ENCODE peak calls at places on chromosomes 3 and 15, in eight cellular contexts. F is mammary epithelial cell, Q is endothelial cell of umbilical vein, I is neural progenitor cell, E is colonic mucosa, W is astrocyte, Y is NT2/D1, V is adipocyte. K is an unnamed sample.

GRCh38 chr3:157073810-157074209 is 86.1 kb downstream of the CCNL1 start:
- DNase-seq in F (peak; percentile 56), Q (peak; percentile 20), I (no peak), E (no peak), W (peak; percentile 72), Y (no peak), V (peak; percentile 92), K (peak; percentile 53)

GRCh38 chr15:31437686-31438085 is 111.1 kb downstream of the KLF13 start:
- DNase-seq in F (no peak), Q (no peak), I (no peak), E (no peak), W (no peak), Y (no peak), V (no peak), K (no peak)

GRCh38 chr3:55246016-55246415 is 241.1 kb downstream of the WNT5A start:
- DNase-seq in F (no peak), Q (no peak), I (no peak), E (no peak), W (no peak), Y (no peak), V (peak; percentile 40), K (peak; percentile 42)

GRCh38 chr3:120762575-120762974 is 20.0 kb downstream of the GTF2E1 start:
- DNase-seq in F (no peak), Q (no peak), I (no peak), E (no peak), W (peak; percentile 39), Y (no peak), V (peak; percentile 50), K (peak; percentile 58)

GRCh38 chr15:90834626-90835025 is 33.8 kb upstream of the FURIN start:
- DNase-seq in F (no peak), Q (no peak), I (no peak), E (no peak), W (no peak), Y (no peak), V (no peak), K (no peak)

GRCh38 chr3:171873561-171873960 is 30.4 kb downstream of the TMEM212 start:
- DNase-seq in F (no peak), Q (peak; percentile 68), I (no peak), E (no peak), W (peak; percentile 72), Y (no peak), V (peak; percentile 60), K (peak; percentile 22)

GRCh38 chr3:135994708-135995335 is 29.3 kb downstream of the PPP2R3A start:
- DNase-seq in F (no peak), Q (no peak), I (no peak), E (no peak), W (no peak), Y (no peak), V (no peak), K (no peak)

GRCh38 chr15:50256188-50257041 is 9.1 kb downstream of the HDC start:
- DNase-seq in F (peak; percentile 60), Q (no peak), I (no peak), E (no peak), W (peak; percentile 75), Y (no peak), V (peak; percentile 58), K (peak; percentile 87)

GRCh38 chr3:106560451-106560966 is 691.7 kb upstream of the CBLB start:
- DNase-seq in F (peak; percentile 84), Q (peak; percentile 16), I (no peak), E (no peak), W (peak; percentile 86), Y (no peak), V (peak; percentile 89), K (peak; percentile 87)

GRCh38 chr3:129975332-129976090 is 991 bp downstream of the TRH start:
- DNase-seq in F (no peak), Q (no peak), I (peak; percentile 38), E (no peak), W (no peak), Y (no peak), V (peak; percentile 20), K (no peak)

GRCh38 chr3:19543212-19543841 is 390.7 kb downstream of the EFHB start:
- DNase-seq in F (peak; percentile 29), Q (no peak), I (peak; percentile 51), E (no peak), W (no peak), Y (peak; percentile 30), V (peak; percentile 0), K (no peak)

GRCh38 chr3:108552267-108553159 is 36.7 kb downstream of the CIP2A start:
- DNase-seq in F (peak; percentile 21), Q (peak; percentile 68), I (peak; percentile 60), E (no peak), W (peak; percentile 23), Y (no peak), V (peak; percentile 75), K (peak; percentile 29)

GRCh38 chr15:92638291-92638708 is 17.3 kb downstream of the FAM174B start:
- DNase-seq in F (no peak), Q (peak; percentile 53), I (no peak), E (no peak), W (peak; percentile 25), Y (no peak), V (peak; percentile 84), K (peak; percentile 24)

GRCh38 chr3:10528046-10528445 is 22.7 kb upstream of the ATP2B2 start:
- DNase-seq in F (no peak), Q (no peak), I (peak; percentile 16), E (peak; percentile 9), W (no peak), Y (no peak), V (no peak), K (no peak)

GRCh38 chr15:68464451-68465090 is 32.6 kb upstream of the ITGA11 start:
- DNase-seq in F (no peak), Q (no peak), I (no peak), E (no peak), W (peak; percentile 56), Y (no peak), V (peak; percentile 44), K (peak; percentile 38)

GRCh38 chr3:161599702-161600101 is 103.1 kb downstream of the OTOL1 start:
- DNase-seq in F (no peak), Q (no peak), I (peak; percentile 26), E (no peak), W (no peak), Y (no peak), V (no peak), K (no peak)

GRCh38 chr3:54150864-54151467 is 28.6 kb downstream of the CACNA2D3 start:
- DNase-seq in F (no peak), Q (no peak), I (no peak), E (no peak), W (no peak), Y (no peak), V (no peak), K (no peak)

DNA sequence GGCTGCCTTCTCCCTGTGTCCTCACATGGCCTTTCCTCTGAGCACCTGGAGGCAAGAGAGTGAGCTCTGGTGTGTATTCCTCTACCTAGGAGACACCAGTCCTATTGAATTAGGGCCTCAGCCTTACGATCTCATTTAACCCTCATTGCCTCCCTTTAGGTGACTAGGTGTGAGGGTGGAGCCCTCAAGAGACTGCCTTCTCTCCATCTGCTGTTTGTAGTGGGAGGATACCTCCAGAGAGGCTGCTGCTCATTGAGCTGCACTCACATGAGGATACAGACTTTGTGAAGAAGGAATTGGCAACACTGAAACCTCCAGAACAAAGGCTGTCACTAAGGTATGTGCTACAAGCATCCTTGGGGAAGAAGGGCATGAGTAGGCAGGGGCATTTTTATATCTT is at the start of gene CCR8:
- DNase-seq in F (no peak), Q (no peak), I (no peak), E (no peak), W (no peak), Y (no peak), V (no peak), K (no peak)
- H3K9ac ChIP-seq in F (no peak within 1 kb of the TSS), Q (no peak within 1 kb of the TSS), I (no peak within 1 kb of the TSS), E (no peak within 1 kb of the TSS), W (no peak within 1 kb of the TSS), Y (no peak within 1 kb of the TSS), V (no peak within 1 kb of the TSS), K (no peak within 1 kb of the TSS)

GRCh38 chr3:153414972-153415371 is 252.9 kb downstream of the RAP2B start:
- DNase-seq in F (no peak), Q (no peak), I (no peak), E (no peak), W (no peak), Y (no peak), V (peak; percentile 32), K (no peak)
- H3K4me3 ChIP-seq in F (no peak overlapping the region), Q (no peak overlapping the region), I (no peak overlapping the region), E (no peak overlapping the region), W (no peak overlapping the region), Y (no peak overlapping the region), V (no peak overlapping the region), K (no peak overlapping the region)

DNA sequence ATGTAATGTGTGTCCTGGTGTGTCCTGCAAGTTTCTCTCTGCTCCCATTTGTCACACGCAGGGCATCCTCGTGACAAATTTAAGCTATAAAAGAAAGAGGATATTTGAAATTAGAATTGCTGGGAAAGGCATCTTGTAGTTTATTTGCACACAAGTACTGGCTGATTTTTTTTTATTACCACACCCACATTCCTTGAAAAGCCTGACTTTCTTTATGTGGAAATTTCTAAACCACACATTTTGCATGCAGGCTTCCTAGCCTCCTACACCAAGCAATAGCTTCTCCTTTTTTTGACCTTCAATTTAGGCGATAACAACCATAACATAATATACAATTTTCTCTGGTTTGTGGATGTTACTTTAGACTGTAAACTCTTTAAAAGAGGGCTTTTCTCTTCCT is 126.1 kb downstream of the SERPINI1 start:
- DNase-seq in F (no peak), Q (no peak), I (no peak), E (no peak), W (peak; percentile 26), Y (no peak), V (peak; percentile 66), K (peak; percentile 36)
- H3K9ac ChIP-seq in F (no peak overlapping the region), Q (no peak overlapping the region), I (no peak overlapping the region), E (no peak overlapping the region), W (no peak overlapping the region), Y (no peak overlapping the region), V (no peak overlapping the region), K (no peak overlapping the region)

DNA sequence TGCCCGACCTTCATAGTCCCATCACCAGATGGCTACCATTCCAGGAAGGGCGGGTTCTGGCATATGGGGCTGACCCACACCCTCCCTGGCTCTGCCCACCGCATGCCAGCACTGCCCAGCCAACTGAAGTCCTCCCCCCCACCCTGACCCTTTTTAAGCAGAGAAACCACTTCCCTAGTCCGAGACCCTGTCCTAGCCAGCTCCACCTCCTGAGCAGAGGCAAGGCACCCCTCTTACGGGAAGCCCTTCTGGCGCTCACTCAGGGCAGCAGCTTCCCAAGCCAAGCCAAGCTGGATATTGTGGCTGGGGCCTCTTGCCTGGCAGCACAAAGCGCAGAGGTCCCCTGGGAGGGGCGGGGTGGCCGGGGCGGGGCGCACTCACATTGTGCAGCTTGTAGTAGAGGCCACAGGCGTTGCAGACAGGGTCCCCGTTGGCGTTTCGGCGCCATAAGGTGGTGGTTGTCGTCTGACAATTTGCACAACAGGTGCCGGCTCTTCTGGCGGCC is 11.5 kb downstream of the GATA2 start:
- DNase-seq in F (no peak), Q (peak; percentile 53), I (peak; percentile 70), E (no peak), W (no peak), Y (no peak), V (peak; percentile 51), K (no peak)
- H3K4me3 ChIP-seq in F (no peak overlapping the region), Q (no peak overlapping the region), I (peak overlapping the region; percentile 24), E (no peak overlapping the region), W (no peak overlapping the region), Y (no peak overlapping the region), V (no peak overlapping the region), K (no peak overlapping the region)

K was measured in fibroblast of lung.